ENCODE peak calls at places on chromosomes 11 and 22, in four cellular contexts. O, N, S and Q are unnamed samples.
A peak's percentile ranks its signal among the peaks of the same experiment; 100 is the strongest.

GRCh38 chr11:91394718-91395414 is 829.8 kb upstream of the FAT3 start:
- DNase-seq in N (no peak), S (no peak), O (no peak), Q (no peak)

GRCh38 chr22:49993649-49994360 is 18.8 kb downstream of the IL17REL start:
- DNase-seq in S (no peak), O (no peak), N (no peak), Q (no peak)

GRCh38 chr11:116641561-116642045 is 131.2 kb downstream of the BUD13 start:
- DNase-seq in O (peak; percentile 65), S (peak; percentile 67), N (peak; percentile 82), Q (peak; percentile 34)

GRCh38 chr11:68750197-68750987 is 928 bp downstream of the TESMIN start:
- DNase-seq in S (peak; percentile 71), N (no peak), O (no peak), Q (no peak)

GRCh38 chr11:83766932-83767331 is 480.8 kb upstream of the CCDC90B start:
- DNase-seq in N (no peak), O (no peak), S (no peak), Q (no peak)

GRCh38 chr22:19971276-19972124 is 29.9 kb upstream of the TXNRD2 start:
- DNase-seq in N (no peak), S (no peak), O (no peak), Q (no peak)

GRCh38 chr11:2538951-2539735 is 94.3 kb downstream of the KCNQ1 start:
- DNase-seq in N (no peak), O (no peak), S (no peak), Q (no peak)

GRCh38 chr11:116800610-116801009 is 8.9 kb upstream of the APOA5 start:
- DNase-seq in N (no peak), S (no peak), O (no peak), Q (no peak)

GRCh38 chr11:124320097-124320496 is at the start of gene OR8D2:
- DNase-seq in N (no peak), O (no peak), S (no peak), Q (no peak)

GRCh38 chr11:71462726-71463125 is 9.7 kb downstream of the NADSYN1 start:
- DNase-seq in N (no peak), S (no peak), O (no peak), Q (no peak)

GRCh38 chr22:31876156-31877035 is 67.9 kb upstream of the YWHAH start:
- DNase-seq in N (no peak), S (no peak), O (no peak), Q (no peak)

GRCh38 chr11:23280088-23280487 is 419.8 kb upstream of the CCDC179 start:
- DNase-seq in N (no peak), O (no peak), S (no peak), Q (no peak)

GRCh38 chr11:117259417-117259816 is 26.9 kb downstream of the RNF214 start:
- DNase-seq in S (no peak), N (no peak), O (no peak), Q (peak; percentile 66)

GRCh38 chr11:103257360-103257759 is 148.1 kb downstream of the DYNC2H1 start:
- DNase-seq in O (peak; percentile 38), S (peak; percentile 14), N (peak; percentile 29), Q (peak; percentile 14)

GRCh38 chr11:96394773-96395172 is 5.0 kb downstream of the JRKL start:
- DNase-seq in S (no peak), N (no peak), O (no peak), Q (no peak)

GRCh38 chr22:29539105-29539504 is 14.5 kb downstream of the THOC5 start:
- DNase-seq in O (peak; percentile 40), N (no peak), S (no peak), Q (no peak)

GRCh38 chr11:69915501-69916250 is 96.5 kb upstream of the FGF3 start:
- DNase-seq in O (peak; percentile 86), N (peak; percentile 36), S (peak; percentile 90), Q (peak; percentile 94)

GRCh38 chr11:62544521-62545436 is 1.8 kb downstream of the AHNAK start:
- DNase-seq in S (peak; percentile 39), N (no peak), O (peak; percentile 41), Q (peak; percentile 45)